ENCODE peak calls at places on chromosomes 3 and 15, in four cellular contexts. E is stomach, T is HepG2, F is H1. L is an unnamed sample.

GRCh38 chr3:46062679-46063078 is 35.4 kb upstream of the XCR1 start:
- DNase-seq in E (no peak), T (no peak), F (no peak), L (no peak)

GRCh38 chr3:144549161-144549560 is 577.5 kb downstream of the DIPK2A start:
- DNase-seq in E (no peak), T (no peak), F (no peak), L (no peak)

GRCh38 chr3:138066383-138066782 is 49.0 kb downstream of the DZIP1L start:
- DNase-seq in E (no peak), T (no peak), F (no peak), L (no peak)

GRCh38 chr3:186782542-186783069 is 771 bp upstream of the EIF4A2 start:
- DNase-seq in E (no peak), T (peak; percentile 30), F (no peak), L (no peak)

GRCh38 chr15:99442268-99442897 is 123.4 kb upstream of the MEF2A start:
- DNase-seq in E (peak; percentile 71), T (no peak), F (no peak), L (no peak)

GRCh38 chr15:92579486-92579885 is 76.1 kb downstream of the FAM174B start:
- DNase-seq in E (no peak), T (no peak), F (no peak), L (no peak)

GRCh38 chr3:184414418-184415228 is 34.8 kb downstream of the CHRD start:
- DNase-seq in E (no peak), T (no peak), F (no peak), L (no peak)

GRCh38 chr3:49013113-49013737 is 5.2 kb downstream of the DALRD3 start:
- DNase-seq in E (no peak), T (no peak), F (no peak), L (no peak)

GRCh38 chr3:31710123-31710841 is 177.6 kb downstream of the STT3B start:
- DNase-seq in E (peak; percentile 56), T (no peak), F (no peak), L (no peak)

GRCh38 chr15:95298729-95299128 is 1031.8 kb upstream of the NR2F2 start:
- DNase-seq in E (no peak), T (no peak), F (no peak), L (no peak)

DNA sequence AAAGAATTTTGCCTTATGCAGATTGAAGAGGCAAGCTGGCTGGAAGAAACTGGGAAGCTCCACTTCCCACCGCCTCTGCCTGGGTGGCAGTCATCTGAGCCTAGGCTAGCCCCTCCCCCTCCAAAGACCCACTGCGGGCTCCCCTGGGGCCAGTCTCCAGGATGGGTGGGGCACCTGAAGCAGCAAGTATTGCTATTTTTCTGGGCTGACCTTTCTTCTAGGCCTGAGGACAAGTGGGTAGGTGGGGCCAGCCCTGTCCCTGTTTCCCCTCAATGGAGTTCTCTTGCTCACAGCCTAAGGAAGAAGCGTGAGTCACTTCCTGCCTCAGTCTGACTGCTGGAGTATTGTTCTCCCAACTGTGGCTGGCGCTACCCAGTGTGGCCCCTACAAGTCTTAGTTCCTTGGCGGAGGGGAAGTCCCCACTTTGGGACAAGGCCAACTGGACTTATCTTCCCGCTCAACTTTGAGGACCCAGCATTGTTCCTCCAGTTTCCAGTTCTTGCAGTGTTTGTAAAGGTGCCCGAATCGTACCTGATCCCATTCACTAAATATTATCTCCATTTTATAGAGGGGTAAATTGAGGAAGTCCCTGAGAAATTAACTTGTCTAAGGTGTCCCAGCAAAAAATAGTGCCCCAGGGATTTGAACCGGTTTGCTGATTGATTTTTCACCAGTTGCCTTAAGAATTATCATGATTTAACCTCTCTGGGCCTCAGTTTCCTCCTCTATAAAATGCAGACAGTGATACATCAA is 1.4 kb downstream of the FURIN start:
- DNase-seq in E (no peak), T (no peak), F (peak; percentile 76), L (no peak)
- TF ChIP-seq POLR2A in E (no peak), T (no peak), F (no peak), L (no peak)

GRCh38 chr15:32993285-32993684 is 201.2 kb downstream of the FMN1 start:
- DNase-seq in E (no peak), T (no peak), F (no peak), L (no peak)

GRCh38 chr15:32994810-32995424 is 199.6 kb downstream of the FMN1 start:
- DNase-seq in E (no peak), T (peak; percentile 7), F (no peak), L (no peak)

GRCh38 chr15:32998182-32998581 is 196.3 kb downstream of the FMN1 start:
- DNase-seq in E (no peak), T (no peak), F (no peak), L (no peak)

DNA sequence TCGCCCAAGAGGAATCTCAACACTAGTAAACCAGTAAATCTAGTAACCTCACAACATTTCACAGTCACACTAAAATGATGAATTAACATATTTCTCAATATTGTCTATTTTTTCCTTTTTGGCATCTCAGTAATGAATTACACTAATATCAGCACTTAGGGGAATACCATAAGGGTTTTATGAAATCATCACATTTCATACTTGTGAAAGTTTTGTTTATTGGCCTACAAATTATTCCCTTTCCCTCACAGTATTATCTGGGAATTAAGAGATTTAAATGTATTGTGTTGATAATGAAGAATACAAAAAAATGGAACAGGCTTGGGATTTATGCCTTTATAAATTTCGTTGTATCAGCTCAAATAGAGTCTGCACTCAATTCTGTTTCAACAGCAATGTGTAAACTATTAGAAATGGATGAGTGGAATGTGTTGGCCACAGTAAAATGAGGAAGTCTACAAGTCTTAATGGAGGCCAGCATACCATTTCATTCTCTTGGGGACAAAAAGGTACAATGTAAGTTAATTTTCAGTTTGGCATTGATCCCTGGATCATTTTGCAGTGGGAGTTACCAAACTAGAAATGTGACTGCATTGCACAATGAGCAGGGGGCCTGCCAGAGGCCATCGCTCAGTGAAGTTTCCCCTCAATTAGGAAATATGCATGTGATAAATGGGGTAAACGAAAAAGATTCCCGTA is 195.4 kb downstream of the FMN1 start:
- DNase-seq in E (no peak), T (no peak), F (no peak), L (no peak)
- TF ChIP-seq POLR2AphosphoS5 in E (no peak), T (no peak), F (no peak), L (no peak)

GRCh38 chr3:141942006-141942405 is 65.6 kb downstream of the ATP1B3 start:
- DNase-seq in E (no peak), T (no peak), F (no peak), L (no peak)
- TF ChIP-seq POLR2A in E (no peak), T (no peak), F (no peak), L (no peak)

DNA sequence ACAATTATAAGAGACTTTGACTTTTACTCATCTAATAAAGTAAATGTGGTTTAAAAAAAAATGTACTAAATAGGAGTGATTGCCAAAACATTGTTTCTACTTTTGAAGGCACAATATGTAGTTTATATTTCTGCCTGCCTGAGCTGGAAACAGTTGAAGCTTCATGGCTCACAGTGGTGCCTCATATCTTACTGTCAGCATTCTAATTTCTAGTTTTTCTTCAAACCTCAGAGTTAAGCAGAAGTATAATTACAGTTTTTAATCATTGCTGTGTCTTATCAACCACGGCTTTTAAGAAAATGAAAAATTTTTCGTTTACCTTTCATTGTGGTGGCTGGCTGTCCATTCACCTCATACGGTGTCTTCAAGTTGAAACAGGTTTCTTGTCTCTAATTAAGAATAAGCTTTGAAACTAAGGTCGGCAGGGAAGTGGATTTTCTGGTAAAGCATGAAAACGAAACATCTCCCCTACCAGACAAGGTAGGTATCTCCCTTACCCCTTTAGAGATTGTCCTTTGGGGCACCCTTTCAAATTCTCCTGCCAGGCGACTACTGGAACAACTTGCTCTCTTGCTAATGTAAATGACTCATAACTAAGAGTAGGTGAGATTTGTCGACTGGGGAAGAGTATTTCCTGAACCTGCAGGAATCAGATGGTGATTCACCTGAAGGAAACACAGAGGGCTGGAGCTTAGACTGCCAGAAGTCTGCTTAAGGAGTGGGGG is at the start of gene GPR87:
- DNase-seq in E (no peak), T (no peak), F (no peak), L (no peak)
- TF ChIP-seq POLR2AphosphoS5 in E (no peak), T (no peak), F (no peak), L (no peak)